ENCODE peak calls at places on chromosome 1, in ten cellular contexts. J, R, V, Q, C, M, D, O, T and F are unnamed samples.

GRCh38 chr1:157893681-157894080 is 52.1 kb upstream of the CD5L start:
- DNase-seq in J (no peak), R (no peak), V (no peak), Q (no peak), C (no peak), M (no peak), D (no peak), O (no peak), T (no peak), F (no peak)

GRCh38 chr1:151825811-151826660 is 5.6 kb downstream of the RORC start:
- DNase-seq in J (peak; percentile 65), R (no peak), V (no peak), Q (peak; percentile 40), C (no peak), M (no peak), D (no peak), O (no peak), T (no peak), F (no peak)

GRCh38 chr1:111612006-111612405 is 7.6 kb upstream of the RAP1A start:
- DNase-seq in J (no peak), R (no peak), V (no peak), Q (no peak), C (no peak), M (no peak), D (no peak), O (no peak), T (no peak), F (no peak)

GRCh38 chr1:60504206-60504868 is 430.8 kb upstream of the C1orf87 start:
- DNase-seq in J (no peak), R (no peak), V (no peak), Q (no peak), C (no peak), M (no peak), D (no peak), O (peak; percentile 75), T (no peak), F (no peak)

GRCh38 chr1:234994411-234995295 is 134.0 kb downstream of the TOMM20 start:
- DNase-seq in J (no peak), R (no peak), V (no peak), Q (no peak), C (no peak), M (no peak), D (no peak), O (no peak), T (no peak), F (no peak)

GRCh38 chr1:180566495-180566894 is 7.7 kb downstream of the OVAAL start:
- DNase-seq in J (no peak), R (no peak), V (no peak), Q (no peak), C (no peak), M (no peak), D (no peak), O (peak; percentile 73), T (no peak), F (no peak)

GRCh38 chr1:2258122-2258812 is 30.1 kb downstream of the SKI start:
- DNase-seq in J (no peak), R (no peak), V (no peak), Q (no peak), C (no peak), M (no peak), D (no peak), O (peak; percentile 47), T (no peak), F (no peak)

GRCh38 chr1:38789498-38790169 is 69.9 kb downstream of the RRAGC start:
- DNase-seq in J (no peak), R (no peak), V (no peak), Q (no peak), C (no peak), M (no peak), D (peak; percentile 5), O (no peak), T (no peak), F (no peak)

DNA sequence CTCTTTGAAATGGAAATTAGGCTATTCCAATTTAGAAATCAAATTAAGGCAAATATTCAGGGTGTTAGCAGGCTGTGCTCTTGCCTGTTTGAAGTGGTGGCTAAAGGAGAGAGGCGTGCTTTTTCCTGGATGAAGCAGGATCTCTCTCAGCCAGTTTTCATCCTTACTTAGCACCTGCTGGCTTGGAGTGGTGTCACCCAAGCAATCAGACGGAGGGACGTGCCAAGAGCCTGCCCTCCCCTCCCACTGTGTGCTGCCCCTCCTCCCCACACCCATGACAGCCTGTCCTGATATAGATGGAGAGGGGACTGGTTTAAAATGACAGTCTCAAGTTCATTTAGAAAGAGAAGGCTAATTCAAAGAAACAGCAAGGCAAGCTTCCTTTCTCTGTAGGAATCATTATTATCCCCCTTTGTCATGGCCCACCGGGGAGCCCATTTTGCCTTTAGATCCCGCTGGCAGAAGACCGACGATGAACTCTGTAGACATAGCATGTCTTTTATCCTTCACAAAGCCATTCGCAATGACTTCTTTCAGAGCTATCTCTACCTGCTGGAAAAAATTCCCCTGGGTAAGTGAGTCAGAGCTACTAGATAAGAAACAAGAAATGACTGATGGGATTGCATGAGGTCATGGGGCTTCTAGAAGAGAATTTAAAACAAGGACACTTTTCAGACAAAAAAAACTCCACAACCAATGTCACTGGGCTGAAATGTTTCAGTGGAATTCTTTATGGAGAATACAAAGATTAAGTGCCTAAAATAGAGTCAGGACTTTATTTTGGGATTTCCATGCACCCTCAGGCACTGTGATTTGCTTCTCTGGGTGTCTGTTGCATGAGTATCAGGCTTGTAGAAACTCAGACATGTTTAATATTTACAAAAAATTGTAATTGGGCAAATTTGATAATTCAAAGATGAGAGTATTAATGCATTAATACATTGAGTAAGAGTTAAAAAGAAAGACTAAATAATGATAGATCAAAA is at the start of gene NTMT2:
- DNase-seq in J (peak; percentile 84), R (no peak), V (no peak), Q (no peak), C (no peak), M (no peak), D (peak; percentile 1), O (no peak), T (no peak), F (no peak)
- TF ChIP-seq POLR2AphosphoS5 in J (no peak), R (no peak), V (no peak), Q (no peak), C (no peak), M (no peak), D (no peak), O (no peak), T (no peak), F (no peak)

GRCh38 chr1:34852677-34853217 is 6.8 kb downstream of the SMIM12 start:
- DNase-seq in J (peak; percentile 96), R (peak; percentile 92), V (peak; percentile 80), Q (peak; percentile 92), C (peak; percentile 93), M (peak; percentile 80), D (peak; percentile 92), O (peak; percentile 98), T (peak; percentile 93), F (peak; percentile 92)
- TF ChIP-seq POLR2AphosphoS5 in J (no peak), R (no peak), V (no peak), Q (peak; percentile 32), C (peak; percentile 43), M (peak; percentile 26), D (no peak), O (no peak), T (peak; percentile 50), F (peak; percentile 37)

GRCh38 chr1:226940029-226940805 is at the start of gene COQ8A:
- DNase-seq in J (peak; percentile 99), R (peak; percentile 99), V (peak; percentile 97), Q (peak; percentile 99), C (peak; percentile 99), M (peak; percentile 98), D (peak; percentile 99), O (peak; percentile 99), T (peak; percentile 100), F (peak; percentile 100)
- TF ChIP-seq POLR2AphosphoS5 in J (peak; percentile 44), R (no peak), V (no peak), Q (no peak), C (peak; percentile 5), M (no peak), D (peak; percentile 57), O (peak; percentile 51), T (peak; percentile 77), F (peak; percentile 82)

GRCh38 chr1:161019767-161020572 is 982 bp downstream of the F11R start:
- DNase-seq in J (peak; percentile 42), R (no peak), V (no peak), Q (no peak), C (no peak), M (no peak), D (no peak), O (peak; percentile 88), T (no peak), F (no peak)
- TF ChIP-seq POLR2AphosphoS5 in J (no peak), R (peak; percentile 23), V (no peak), Q (no peak), C (peak; percentile 21), M (no peak), D (no peak), O (peak; percentile 48), T (no peak), F (no peak)

DNA sequence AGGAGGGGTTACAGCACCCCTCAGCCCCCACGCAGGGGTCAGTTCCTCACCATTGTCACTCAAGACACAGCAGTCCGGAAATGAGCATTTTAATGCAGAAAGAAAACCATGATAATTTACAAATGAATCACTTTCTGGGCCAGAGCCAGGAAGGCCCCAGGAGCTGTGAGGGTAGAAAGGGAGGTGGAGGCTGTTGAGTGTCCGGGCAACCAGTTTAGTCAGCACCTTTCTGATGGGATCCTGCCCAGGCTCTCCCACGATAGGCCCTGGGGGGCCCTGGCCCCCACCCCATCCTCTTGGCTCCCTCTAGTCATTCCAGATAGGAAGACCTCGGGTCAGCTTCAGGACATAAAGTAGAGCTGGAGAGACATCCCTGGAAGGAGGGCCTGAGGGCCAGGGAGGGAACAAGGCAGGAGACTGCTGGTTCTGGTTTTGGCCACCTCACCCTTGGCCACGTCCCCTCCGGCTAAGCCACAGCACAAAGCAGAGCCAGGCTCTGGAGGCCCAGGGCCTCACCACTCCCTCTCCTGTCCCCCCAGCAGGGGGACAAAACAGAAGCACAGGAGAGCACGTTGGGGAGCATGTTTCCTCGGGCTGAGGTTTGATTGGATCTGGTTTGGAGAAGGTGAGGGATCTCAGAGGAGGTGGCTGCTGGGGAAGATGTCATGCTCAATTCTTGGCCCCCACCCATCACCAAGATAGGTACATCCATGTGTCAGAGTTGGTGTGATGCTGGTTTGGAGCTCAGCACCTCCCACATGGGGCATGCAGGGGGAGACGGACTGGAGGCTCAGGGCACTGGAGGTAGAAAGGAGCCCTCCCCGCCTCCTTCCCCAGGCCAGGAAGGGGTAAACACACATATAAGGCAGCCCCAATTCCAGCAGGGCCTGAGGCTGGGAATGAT is 20.6 kb downstream of the ETNK2 start:
- DNase-seq in J (peak; percentile 24), R (no peak), V (no peak), Q (no peak), C (no peak), M (no peak), D (no peak), O (peak; percentile 87), T (no peak), F (no peak)
- TF ChIP-seq POLR2AphosphoS5 in J (no peak), R (no peak), V (no peak), Q (no peak), C (no peak), M (no peak), D (no peak), O (peak; percentile 49), T (no peak), F (no peak)